ENCODE peak calls at places on chromosome 15, in seven cellular contexts. B is sciatic nerve; H is HT1080; C is GM03348; X is left cardiac atrium; M is H9; Q is stimulated activated naive CD8-positive, alpha-beta T cell treated with anti-CD3 and anti-CD28 coated beads, Interleukin-15, amount 100 ng/mL, for 72 hours. U is an unnamed sample.

GRCh38 chr15:80777137-80777536 is 2.0 kb upstream of the CEMIP start:
- DNase-seq in H (peak), B (no peak), X (peak), C (peak), M (no peak), Q (no peak), U (peak)

GRCh38 chr15:66014639-66015182 is 145.4 kb downstream of the RAB11A start:
- DNase-seq in H (no peak), B (no peak), C (no peak), M (no peak), X (no peak), Q (no peak), U (no peak)

GRCh38 chr15:59885832-59886231 is 118.3 kb upstream of the FOXB1 start:
- DNase-seq in X (no peak), M (no peak), B (no peak), Q (no peak), H (peak), C (peak), U (peak)

GRCh38 chr15:41169784-41170183 is 53.7 kb upstream of the INO80 start:
- DNase-seq in H (no peak), X (no peak), Q (no peak), M (no peak), C (no peak), B (no peak), U (no peak)

GRCh38 chr15:81419304-81419943 is 45.4 kb upstream of the TMC3 start:
- DNase-seq in M (peak), H (peak), Q (no peak), X (no peak), B (no peak), C (no peak), U (peak)

GRCh38 chr15:88641959-88642452 is 3.2 kb downstream of the ISG20 start:
- DNase-seq in M (no peak), X (no peak), Q (no peak), B (peak), H (no peak), C (no peak), U (no peak)

GRCh38 chr15:32855942-32856341 is 138.1 kb downstream of the GREM1 start:
- DNase-seq in B (no peak), X (no peak), M (peak), H (peak), C (peak), Q (no peak), U (peak)

GRCh38 chr15:70437882-70438331 is 325.5 kb downstream of the UACA start:
- DNase-seq in B (no peak), Q (no peak), M (peak), X (no peak), C (no peak), H (no peak), U (peak)

GRCh38 chr15:63296195-63296594 is 18.8 kb downstream of the APH1B start:
- DNase-seq in Q (no peak), X (no peak), H (no peak), M (no peak), C (no peak), B (no peak), U (no peak)

GRCh38 chr15:63509933-63510547 is 5.6 kb downstream of the USP3 start:
- DNase-seq in Q (no peak), M (no peak), X (no peak), H (peak), C (peak), B (no peak), U (peak)

GRCh38 chr15:88586401-88587162 is 34.6 kb upstream of the AEN start:
- DNase-seq in M (no peak), H (peak), Q (no peak), B (no peak), X (no peak), C (no peak), U (no peak)

GRCh38 chr15:60708684-60709083 is 229.7 kb upstream of the ICE2 start:
- DNase-seq in X (no peak), M (no peak), C (peak), B (no peak), H (peak), Q (no peak), U (peak)

GRCh38 chr15:64249842-64250575 is 87.2 kb upstream of the PPIB start:
- DNase-seq in C (no peak), B (no peak), X (no peak), Q (no peak), M (no peak), H (no peak), U (no peak)

GRCh38 chr15:88625943-88626741 is 5.0 kb downstream of the AEN start:
- DNase-seq in H (no peak), C (no peak), B (no peak), Q (no peak), M (no peak), X (no peak), U (no peak)

GRCh38 chr15:37536967-37537624 is 397.3 kb upstream of the TMCO5A start:
- DNase-seq in C (no peak), X (no peak), H (peak), Q (no peak), M (no peak), B (no peak), U (peak)

GRCh38 chr15:33013827-33014445 is 180.6 kb downstream of the FMN1 start:
- DNase-seq in H (peak), C (peak), X (no peak), B (no peak), M (no peak), Q (no peak), U (peak)

GRCh38 chr15:31197497-31198414 is 96.2 kb upstream of the TRPM1 start:
- DNase-seq in X (peak), C (no peak), Q (peak), B (no peak), H (no peak), M (peak), U (no peak)

GRCh38 chr15:64586974-64587373 is 126.6 kb downstream of the ZNF609 start:
- DNase-seq in M (no peak), C (no peak), B (no peak), X (no peak), H (no peak), Q (no peak), U (no peak)

GRCh38 chr15:92958105-92958504 is 58.0 kb downstream of the CHD2 start:
- DNase-seq in X (no peak), Q (peak), M (no peak), C (no peak), B (no peak), H (peak), U (no peak)

U was measured in foreskin fibroblast.